ENCODE peak calls at places on chromosomes 1 and 21, in five cellular contexts. W is H7, T is body of pancreas, U is right lobe of liver, Z is psoas muscle. K is an unnamed sample.

GRCh38 chr1:24516506-24516905 is 13.9 kb downstream of the RCAN3 start:
- DNase-seq in W (no peak), T (no peak), U (no peak), Z (no peak), K (no peak)

GRCh38 chr1:231020139-231020601 is 19.9 kb downstream of the FAM89A start:
- DNase-seq in W (no peak), T (no peak), U (no peak), Z (no peak), K (no peak)

GRCh38 chr1:74579425-74579824 is 67.0 kb upstream of the LRRC53 start:
- DNase-seq in W (no peak), T (no peak), U (no peak), Z (no peak), K (no peak)

GRCh38 chr1:6872573-6873261 is 87.5 kb downstream of the CAMTA1 start:
- DNase-seq in W (no peak), T (no peak), U (no peak), Z (no peak), K (no peak)

GRCh38 chr1:81252471-81253160 is 548.1 kb upstream of the ADGRL2 start:
- DNase-seq in W (no peak), T (no peak), U (no peak), Z (no peak), K (no peak)

GRCh38 chr1:70483342-70483741 is 72.3 kb downstream of the CTH start:
- DNase-seq in W (no peak), T (no peak), U (no peak), Z (no peak), K (no peak)

GRCh38 chr21:36155603-36156338 is 853 bp upstream of the DOP1B start:
- DNase-seq in W (no peak), T (peak), U (no peak), Z (peak), K (no peak)

GRCh38 chr1:214289574-214290272 is 8.8 kb downstream of the SMYD2 start:
- DNase-seq in W (peak), T (no peak), U (no peak), Z (no peak), K (no peak)

GRCh38 chr1:238139713-238140112 is 249.0 kb upstream of the ZP4 start:
- DNase-seq in W (no peak), T (no peak), U (no peak), Z (no peak), K (no peak)

DNA sequence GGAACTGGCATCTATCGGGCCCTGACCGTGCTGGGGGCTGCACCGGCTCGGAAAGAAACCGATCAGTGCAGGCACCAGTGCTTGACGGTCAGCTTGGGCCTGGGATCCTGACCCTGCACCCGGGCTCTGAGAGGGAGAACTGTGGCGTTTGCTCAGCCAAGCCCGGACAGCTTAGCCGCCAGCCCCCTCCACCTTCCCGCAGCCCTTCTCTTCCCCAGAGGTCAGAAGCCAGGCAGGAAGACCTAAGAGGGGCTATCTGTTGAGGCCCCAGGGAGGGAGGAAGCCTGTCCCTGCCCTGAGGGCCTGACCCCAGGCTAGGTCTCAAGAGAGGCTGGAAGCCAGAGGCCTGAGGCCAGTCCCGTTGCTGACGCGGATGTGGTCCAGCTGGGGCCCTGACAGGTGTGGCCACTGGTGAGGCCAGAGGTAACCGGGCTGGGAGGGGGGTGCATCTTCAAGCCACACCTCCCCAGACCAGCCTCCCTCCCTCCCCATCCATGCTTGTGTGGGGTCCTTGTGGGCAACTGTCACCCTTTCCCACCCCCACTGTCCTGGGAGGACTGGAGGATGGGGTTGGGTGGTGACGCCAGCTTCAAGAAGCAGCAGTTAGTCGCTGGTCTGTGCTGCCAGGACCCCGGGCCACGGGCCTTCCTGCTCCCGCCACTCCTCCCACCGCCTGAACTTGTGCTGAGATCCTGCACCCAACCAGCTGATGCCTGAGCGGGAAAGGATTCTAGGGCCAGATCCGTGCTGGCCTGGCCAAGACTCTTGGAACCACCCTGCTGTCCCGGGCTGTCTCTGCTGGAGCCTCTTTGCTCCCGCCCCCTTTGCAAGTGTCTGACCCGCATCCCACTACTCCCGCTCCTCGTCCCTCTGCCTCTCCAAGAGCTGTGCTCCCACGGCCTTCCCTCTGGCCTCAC is 2.6 kb upstream of the DVL1 start:
- DNase-seq in W (no peak), T (no peak), U (no peak), Z (peak), K (no peak)
- H3K4me3 ChIP-seq in W (peak), T (no peak), U (no peak), Z (peak), K (no peak)

GRCh38 chr1:198700016-198700392 is 61.2 kb downstream of the PTPRC start:
- DNase-seq in W (no peak), T (no peak), U (no peak), Z (no peak), K (no peak)
- H3K4me3 ChIP-seq in W (no peak), T (no peak), U (no peak), Z (no peak), K (no peak)

DNA sequence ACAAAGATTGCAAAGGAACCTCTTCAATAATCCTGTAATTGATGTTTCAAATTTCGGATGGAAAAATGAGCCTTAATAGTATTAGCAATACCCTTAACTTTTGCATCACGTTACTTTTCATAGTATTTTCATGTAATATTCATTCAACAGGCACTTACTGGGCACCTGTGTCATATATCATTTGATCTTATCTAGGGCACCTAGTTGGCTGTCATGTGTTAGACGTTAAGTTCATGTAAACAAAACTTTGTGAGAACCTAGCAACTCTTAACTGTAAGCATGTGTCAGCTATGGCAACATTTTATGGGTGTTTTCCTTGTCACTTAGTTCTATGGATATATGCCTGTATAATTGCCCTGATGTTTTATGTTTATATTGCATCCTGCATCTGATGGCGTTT is 756 bp downstream of the LAMC2 start:
- DNase-seq in W (no peak), T (no peak), U (no peak), Z (no peak), K (no peak)
- H3K4me3 ChIP-seq in W (no peak), T (no peak), U (no peak), Z (no peak), K (no peak)

DNA sequence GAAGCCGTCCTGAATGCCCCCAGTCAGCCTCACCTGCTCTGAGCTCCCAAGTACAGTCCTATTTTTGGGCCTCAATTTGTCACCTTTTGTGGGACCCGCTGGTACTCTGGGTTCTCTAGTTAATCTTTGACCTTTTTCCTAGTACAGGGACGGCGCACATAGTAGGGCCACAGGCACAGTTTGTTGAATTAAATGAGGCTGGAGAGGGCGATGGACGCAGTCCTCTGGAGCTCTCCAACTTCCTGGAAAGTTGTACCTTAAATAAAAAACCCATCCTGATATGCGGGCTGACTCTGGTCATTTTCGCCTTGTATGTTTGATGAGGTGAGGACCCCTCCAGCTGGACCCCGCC is 4.8 kb downstream of the FAM110D start:
- DNase-seq in W (no peak), T (no peak), U (peak), Z (no peak), K (no peak)
- H3K4me3 ChIP-seq in W (peak), T (no peak), U (peak), Z (peak), K (peak)

GRCh38 chr1:115134231-115134630 is 44.9 kb upstream of the TSPAN2 start:
- DNase-seq in W (no peak), T (no peak), U (no peak), Z (peak), K (no peak)

GRCh38 chr1:115136706-115137105 is 47.4 kb upstream of the TSPAN2 start:
- DNase-seq in W (no peak), T (no peak), U (no peak), Z (no peak), K (no peak)

GRCh38 chr1:115134850-115135484 is 45.7 kb upstream of the TSPAN2 start:
- DNase-seq in W (no peak), T (peak), U (no peak), Z (no peak), K (no peak)

GRCh38 chr1:115136106-115136505 is 46.8 kb upstream of the TSPAN2 start:
- DNase-seq in W (no peak), T (no peak), U (no peak), Z (no peak), K (no peak)

GRCh38 chr1:115135681-115136080 is 46.4 kb upstream of the TSPAN2 start:
- DNase-seq in W (no peak), T (no peak), U (no peak), Z (no peak), K (no peak)
- H3K4me3 ChIP-seq in W (no peak), T (no peak), U (no peak), Z (no peak), K (no peak)

GRCh38 chr1:156725683-156726280 is 2.5 kb upstream of the METTL25B start:
- DNase-seq in W (peak), T (peak), U (peak), Z (peak), K (peak)
- H3K4me3 ChIP-seq in W (peak), T (no peak), U (peak), Z (peak), K (peak)

DNA sequence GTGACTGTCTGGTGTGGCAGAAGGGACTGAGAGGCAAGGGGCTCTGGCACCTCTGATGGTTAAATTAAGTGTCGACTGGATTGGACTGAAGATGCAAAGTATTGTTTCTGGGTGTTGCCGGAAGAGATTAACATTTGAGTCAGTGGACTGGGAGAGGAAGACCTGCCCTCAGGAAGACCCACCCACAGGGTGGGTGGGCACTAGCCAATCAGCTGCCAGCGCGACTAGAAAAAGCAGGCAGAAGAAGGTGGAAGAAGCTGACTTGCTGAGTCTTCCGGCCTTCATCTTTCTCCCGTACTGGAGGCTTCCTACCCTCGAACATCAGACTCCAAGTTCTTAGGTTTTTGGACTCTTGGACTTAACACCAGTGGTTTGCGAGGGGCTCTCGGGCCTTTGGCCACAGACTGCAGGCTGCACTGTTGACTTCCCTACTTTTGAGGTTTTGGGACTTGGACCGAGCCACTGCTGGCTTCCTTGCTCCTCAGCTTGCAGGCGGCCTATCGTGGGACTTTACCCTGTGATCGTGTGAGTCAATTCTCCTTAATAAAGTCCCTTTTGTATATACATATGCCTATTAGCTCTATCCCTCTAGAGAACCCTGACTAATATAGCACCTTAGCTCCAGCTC is 79.6 kb downstream of the KAZN start:
- DNase-seq in W (no peak), T (no peak), U (no peak), Z (no peak), K (no peak)
- H3K4me3 ChIP-seq in W (no peak), T (no peak), U (no peak), Z (no peak), K (no peak)

GRCh38 chr1:202182040-202182877 is 11.3 kb upstream of the LGR6 start:
- DNase-seq in W (no peak), T (no peak), U (no peak), Z (no peak), K (no peak)

GRCh38 chr1:202187040-202187671 is 6.4 kb upstream of the LGR6 start:
- DNase-seq in W (no peak), T (no peak), U (no peak), Z (no peak), K (peak)

GRCh38 chr1:202187697-202188407 is 5.7 kb upstream of the LGR6 start:
- DNase-seq in W (no peak), T (no peak), U (no peak), Z (no peak), K (no peak)

GRCh38 chr1:202186327-202186726 is 7.3 kb upstream of the LGR6 start:
- DNase-seq in W (no peak), T (no peak), U (no peak), Z (no peak), K (no peak)

GRCh38 chr1:202184750-202185460 is 8.7 kb upstream of the LGR6 start:
- DNase-seq in W (peak), T (peak), U (peak), Z (peak), K (peak)
- H3K4me3 ChIP-seq in W (no peak), T (no peak), U (no peak), Z (no peak), K (no peak)

GRCh38 chr1:150150511-150151021 is 850 bp downstream of the PLEKHO1 start:
- DNase-seq in W (peak), T (no peak), U (no peak), Z (peak), K (peak)
- H3K4me3 ChIP-seq in W (peak), T (no peak), U (peak), Z (peak), K (peak)

GRCh38 chr1:206560021-206560716 is 52.1 kb downstream of the EIF2D start:
- DNase-seq in W (no peak), T (peak), U (no peak), Z (no peak), K (no peak)
- H3K4me3 ChIP-seq in W (no peak), T (no peak), U (no peak), Z (no peak), K (peak)